ENCODE peak calls at places on chromosome 19, in eight cellular contexts. One of them, this sample, is unnamed.
A peak's percentile ranks its signal among the peaks of the same experiment; 100 is the strongest.

GRCh38 chr19:10036601-10037071 is 23.4 kb downstream of the RDH8 start:
- DNase-seq in brain microvascular endothelial cell: no peak
- DNase-seq in testis: no peak
- DNase-seq in HFFc6: no peak
- DNase-seq in GM12864: no peak
- DNase-seq in esophagus squamous epithelium: no peak
- DNase-seq in AG04450: no peak
- DNase-seq in AG04449: no peak
- DNase-seq in this sample: no peak

GRCh38 chr19:42216653-42217521 is 590 bp downstream of the DEDD2 start:
- DNase-seq in brain microvascular endothelial cell: peak; percentile 19
- DNase-seq in testis: peak; percentile 56
- DNase-seq in HFFc6: peak; percentile 20
- DNase-seq in GM12864: no peak
- DNase-seq in esophagus squamous epithelium: no peak
- DNase-seq in AG04450: no peak
- DNase-seq in AG04449: no peak
- DNase-seq in this sample: peak; percentile 48

GRCh38 chr19:8158411-8159074 is 9.2 kb upstream of the FBN3 start:
- DNase-seq in brain microvascular endothelial cell: peak; percentile 75
- DNase-seq in testis: peak; percentile 75
- DNase-seq in HFFc6: peak; percentile 61
- DNase-seq in GM12864: peak; percentile 70
- DNase-seq in esophagus squamous epithelium: no peak
- DNase-seq in AG04450: peak; percentile 58
- DNase-seq in AG04449: peak; percentile 24
- DNase-seq in this sample: peak; percentile 55

GRCh38 chr19:53034054-53034453 is 10.5 kb upstream of the ERVV-2 start:
- DNase-seq in brain microvascular endothelial cell: no peak
- DNase-seq in testis: no peak
- DNase-seq in HFFc6: no peak
- DNase-seq in GM12864: no peak
- DNase-seq in esophagus squamous epithelium: no peak
- DNase-seq in AG04450: no peak
- DNase-seq in AG04449: no peak
- DNase-seq in this sample: no peak

GRCh38 chr19:9060559-9061340 is 26.1 kb upstream of the OR1M1 start:
- DNase-seq in brain microvascular endothelial cell: no peak
- DNase-seq in testis: no peak
- DNase-seq in HFFc6: no peak
- DNase-seq in GM12864: no peak
- DNase-seq in esophagus squamous epithelium: no peak
- DNase-seq in AG04450: no peak
- DNase-seq in AG04449: no peak
- DNase-seq in this sample: no peak

GRCh38 chr19:35373492-35373891 is 2.6 kb downstream of the GPR42 start:
- DNase-seq in brain microvascular endothelial cell: no peak
- DNase-seq in testis: no peak
- DNase-seq in HFFc6: no peak
- DNase-seq in GM12864: no peak
- DNase-seq in esophagus squamous epithelium: no peak
- DNase-seq in AG04450: no peak
- DNase-seq in AG04449: no peak
- DNase-seq in this sample: no peak

GRCh38 chr19:17243340-17243853 is 2.3 kb downstream of the NR2F6 start:
- DNase-seq in brain microvascular endothelial cell: no peak
- DNase-seq in testis: no peak
- DNase-seq in HFFc6: no peak
- DNase-seq in GM12864: no peak
- DNase-seq in esophagus squamous epithelium: no peak
- DNase-seq in AG04450: no peak
- DNase-seq in AG04449: no peak
- DNase-seq in this sample: no peak

GRCh38 chr19:35153701-35154534 is 617 bp upstream of the FXYD5 start:
- DNase-seq in brain microvascular endothelial cell: no peak
- DNase-seq in testis: no peak
- DNase-seq in HFFc6: no peak
- DNase-seq in GM12864: no peak
- DNase-seq in esophagus squamous epithelium: no peak
- DNase-seq in AG04450: no peak
- DNase-seq in AG04449: no peak
- DNase-seq in this sample: peak; percentile 44

GRCh38 chr19:52190679-52191293 is 934 bp downstream of the PPP2R1A start:
- DNase-seq in brain microvascular endothelial cell: peak; percentile 10
- DNase-seq in testis: peak; percentile 44
- DNase-seq in HFFc6: peak; percentile 14
- DNase-seq in GM12864: no peak
- DNase-seq in esophagus squamous epithelium: no peak
- DNase-seq in AG04450: no peak
- DNase-seq in AG04449: no peak
- DNase-seq in this sample: no peak

GRCh38 chr19:58356236-58356970 is 3.1 kb upstream of the A1BG start:
- DNase-seq in brain microvascular endothelial cell: no peak
- DNase-seq in testis: no peak
- DNase-seq in HFFc6: no peak
- DNase-seq in GM12864: no peak
- DNase-seq in esophagus squamous epithelium: no peak
- DNase-seq in AG04450: no peak
- DNase-seq in AG04449: no peak
- DNase-seq in this sample: no peak

GRCh38 chr19:54154603-54155345 is 4.7 kb downstream of the LENG1 start:
- DNase-seq in brain microvascular endothelial cell: no peak
- DNase-seq in testis: no peak
- DNase-seq in HFFc6: peak; percentile 56
- DNase-seq in GM12864: no peak
- DNase-seq in esophagus squamous epithelium: no peak
- DNase-seq in AG04450: no peak
- DNase-seq in AG04449: no peak
- DNase-seq in this sample: no peak

GRCh38 chr19:31258211-31259052 is 90.8 kb downstream of the TSHZ3 start:
- DNase-seq in brain microvascular endothelial cell: no peak
- DNase-seq in testis: no peak
- DNase-seq in HFFc6: no peak
- DNase-seq in GM12864: no peak
- DNase-seq in esophagus squamous epithelium: no peak
- DNase-seq in AG04450: no peak
- DNase-seq in AG04449: no peak
- DNase-seq in this sample: no peak

GRCh38 chr19:33302175-33302973 is at the start of gene CEBPA:
- DNase-seq in brain microvascular endothelial cell: peak; percentile 35
- DNase-seq in testis: peak; percentile 81
- DNase-seq in HFFc6: peak; percentile 34
- DNase-seq in GM12864: no peak
- DNase-seq in esophagus squamous epithelium: no peak
- DNase-seq in AG04450: peak; percentile 11
- DNase-seq in AG04449: no peak
- DNase-seq in this sample: peak; percentile 91
- TF ChIP-seq CTCF in brain microvascular endothelial cell: peak; percentile 39
- TF ChIP-seq CTCF in testis: peak; percentile 30
- TF ChIP-seq CTCF in HFFc6: peak; percentile 71
- TF ChIP-seq CTCF in GM12864: peak; percentile 33
- TF ChIP-seq CTCF in esophagus squamous epithelium: peak; percentile 79
- TF ChIP-seq CTCF in AG04450: peak; percentile 39
- TF ChIP-seq CTCF in AG04449: peak; percentile 65
- TF ChIP-seq CTCF in this sample: peak; percentile 39

GRCh38 chr19:49118565-49119410 is at the start of gene C19orf73:
- DNase-seq in brain microvascular endothelial cell: peak; percentile 81
- DNase-seq in testis: peak; percentile 96
- DNase-seq in HFFc6: peak; percentile 92
- DNase-seq in GM12864: peak; percentile 76
- DNase-seq in esophagus squamous epithelium: peak; percentile 73
- DNase-seq in AG04450: peak; percentile 81
- DNase-seq in AG04449: peak; percentile 33
- DNase-seq in this sample: peak; percentile 96
- TF ChIP-seq CTCF in brain microvascular endothelial cell: no peak
- TF ChIP-seq CTCF in testis: peak; percentile 32
- TF ChIP-seq CTCF in HFFc6: peak; percentile 46
- TF ChIP-seq CTCF in GM12864: peak; percentile 17
- TF ChIP-seq CTCF in esophagus squamous epithelium: peak; percentile 44
- TF ChIP-seq CTCF in AG04450: peak; percentile 10
- TF ChIP-seq CTCF in AG04449: peak; percentile 6
- TF ChIP-seq CTCF in this sample: no peak

GRCh38 chr19:49864890-49865289 is 2.5 kb downstream of the PNKP start:
- DNase-seq in brain microvascular endothelial cell: no peak
- DNase-seq in testis: no peak
- DNase-seq in HFFc6: no peak
- DNase-seq in GM12864: no peak
- DNase-seq in esophagus squamous epithelium: no peak
- DNase-seq in AG04450: no peak
- DNase-seq in AG04449: no peak
- DNase-seq in this sample: no peak

GRCh38 chr19:49863935-49864320 is 3.4 kb downstream of the PNKP start:
- DNase-seq in brain microvascular endothelial cell: no peak
- DNase-seq in testis: no peak
- DNase-seq in HFFc6: no peak
- DNase-seq in GM12864: no peak
- DNase-seq in esophagus squamous epithelium: no peak
- DNase-seq in AG04450: no peak
- DNase-seq in AG04449: no peak
- DNase-seq in this sample: no peak

GRCh38 chr19:49869484-49870308 is 2.3 kb upstream of the PNKP start:
- DNase-seq in brain microvascular endothelial cell: peak; percentile 100
- DNase-seq in testis: peak; percentile 97
- DNase-seq in HFFc6: peak; percentile 100
- DNase-seq in GM12864: peak; percentile 99
- DNase-seq in esophagus squamous epithelium: peak; percentile 76
- DNase-seq in AG04450: peak; percentile 100
- DNase-seq in AG04449: peak; percentile 99
- DNase-seq in this sample: peak; percentile 96

GRCh38 chr19:49869009-49869483 is 1.7 kb upstream of the PNKP start:
- DNase-seq in brain microvascular endothelial cell: no peak
- DNase-seq in testis: no peak
- DNase-seq in HFFc6: no peak
- DNase-seq in GM12864: no peak
- DNase-seq in esophagus squamous epithelium: no peak
- DNase-seq in AG04450: no peak
- DNase-seq in AG04449: no peak
- DNase-seq in this sample: no peak

GRCh38 chr19:49866933-49867782 is at the start of gene PNKP:
- DNase-seq in brain microvascular endothelial cell: peak; percentile 78
- DNase-seq in testis: peak; percentile 96
- DNase-seq in HFFc6: peak; percentile 88
- DNase-seq in GM12864: peak; percentile 74
- DNase-seq in esophagus squamous epithelium: peak; percentile 84
- DNase-seq in AG04450: peak; percentile 67
- DNase-seq in AG04449: peak; percentile 42
- DNase-seq in this sample: peak; percentile 94
- TF ChIP-seq CTCF in brain microvascular endothelial cell: no peak
- TF ChIP-seq CTCF in testis: no peak
- TF ChIP-seq CTCF in HFFc6: peak; percentile 1
- TF ChIP-seq CTCF in GM12864: no peak
- TF ChIP-seq CTCF in esophagus squamous epithelium: no peak
- TF ChIP-seq CTCF in AG04450: no peak
- TF ChIP-seq CTCF in AG04449: no peak
- TF ChIP-seq CTCF in this sample: no peak

GRCh38 chr19:12610540-12611360 is at the start of the genes ZNF490 and ZNF791:
- DNase-seq in brain microvascular endothelial cell: peak; percentile 99
- DNase-seq in testis: peak; percentile 100
- DNase-seq in HFFc6: peak; percentile 99
- DNase-seq in GM12864: peak; percentile 94
- DNase-seq in esophagus squamous epithelium: peak; percentile 88
- DNase-seq in AG04450: peak; percentile 93
- DNase-seq in AG04449: peak; percentile 73
- DNase-seq in this sample: peak; percentile 99
- TF ChIP-seq CTCF in brain microvascular endothelial cell: peak; percentile 34
- TF ChIP-seq CTCF in testis: no peak
- TF ChIP-seq CTCF in HFFc6: peak; percentile 46
- TF ChIP-seq CTCF in GM12864: no peak
- TF ChIP-seq CTCF in esophagus squamous epithelium: no peak
- TF ChIP-seq CTCF in AG04450: peak; percentile 8
- TF ChIP-seq CTCF in AG04449: no peak
- TF ChIP-seq CTCF in this sample: peak; percentile 44

DNA sequence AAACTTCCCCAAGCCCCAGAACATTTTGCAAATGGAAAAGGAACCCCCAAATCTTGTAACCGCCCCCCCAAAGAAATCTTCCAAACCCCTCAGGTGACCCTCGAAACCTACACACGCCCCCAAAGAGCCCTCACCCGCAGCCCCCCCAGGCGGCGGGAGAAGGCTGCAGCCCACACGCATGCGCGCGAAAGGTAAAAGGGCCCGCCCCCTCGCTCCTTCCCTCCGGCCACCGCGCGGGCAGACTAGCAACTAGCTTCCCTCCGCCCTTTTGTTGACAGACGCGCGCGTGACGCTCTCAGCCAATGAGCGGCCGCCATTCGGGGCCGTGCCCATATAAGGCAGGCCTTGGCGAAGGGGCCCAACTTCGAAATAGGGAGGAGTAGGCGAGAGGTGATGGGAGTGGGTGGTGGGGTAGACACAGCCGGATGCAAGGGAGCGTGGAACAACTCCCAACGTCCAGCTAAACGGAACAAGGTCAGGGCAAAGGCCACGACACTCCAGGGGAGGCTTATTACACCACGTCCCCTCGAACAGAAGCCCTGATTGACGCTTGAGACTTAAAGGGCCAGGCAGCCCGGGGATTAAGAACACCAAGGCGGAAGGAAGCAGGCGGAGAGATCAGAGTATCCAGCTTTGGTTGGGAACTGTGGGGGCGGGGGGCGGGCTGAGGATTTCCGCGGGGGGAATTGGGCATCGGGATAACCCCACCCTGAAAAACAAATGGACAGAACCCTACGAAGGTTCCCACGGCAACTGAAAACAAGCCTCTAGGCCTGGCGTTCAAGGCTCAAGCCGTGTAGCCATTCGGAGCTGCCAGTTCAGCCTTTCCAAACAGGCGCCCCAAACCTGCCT is 13.3 kb downstream of the FBXO46 start:
- DNase-seq in brain microvascular endothelial cell: peak; percentile 97
- DNase-seq in testis: peak; percentile 99
- DNase-seq in HFFc6: peak; percentile 96
- DNase-seq in GM12864: peak; percentile 99
- DNase-seq in esophagus squamous epithelium: peak; percentile 97
- DNase-seq in AG04450: peak; percentile 97
- DNase-seq in AG04449: peak; percentile 88
- DNase-seq in this sample: peak; percentile 99
- TF ChIP-seq CTCF in brain microvascular endothelial cell: peak; percentile 45
- TF ChIP-seq CTCF in testis: peak; percentile 31
- TF ChIP-seq CTCF in HFFc6: peak; percentile 20
- TF ChIP-seq CTCF in GM12864: no peak
- TF ChIP-seq CTCF in esophagus squamous epithelium: peak; percentile 19
- TF ChIP-seq CTCF in AG04450: peak; percentile 16
- TF ChIP-seq CTCF in AG04449: peak; percentile 9
- TF ChIP-seq CTCF in this sample: peak; percentile 15

DNA sequence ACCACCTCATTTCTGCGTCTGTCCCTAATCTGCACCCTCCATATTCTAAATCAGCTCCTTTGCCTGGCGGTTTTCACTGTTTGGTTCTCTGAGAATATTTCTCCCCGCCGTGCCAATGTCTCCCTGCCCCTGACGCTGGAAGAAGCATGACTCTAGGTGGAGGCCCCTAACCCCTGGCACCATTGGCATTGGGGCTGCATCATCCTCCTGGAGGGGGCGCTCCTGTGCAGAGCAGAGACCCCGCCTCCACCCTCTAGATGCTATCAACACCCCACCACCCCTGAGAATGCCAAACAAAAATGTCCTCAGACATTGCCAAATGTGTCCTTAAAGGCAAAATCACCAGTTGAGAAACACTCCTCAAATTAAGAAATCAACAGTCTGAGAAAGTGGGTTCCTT is 6.5 kb downstream of the ZSCAN5B start:
- DNase-seq in brain microvascular endothelial cell: no peak
- DNase-seq in testis: no peak
- DNase-seq in HFFc6: no peak
- DNase-seq in GM12864: no peak
- DNase-seq in esophagus squamous epithelium: no peak
- DNase-seq in AG04450: no peak
- DNase-seq in AG04449: no peak
- DNase-seq in this sample: no peak
- TF ChIP-seq CTCF in brain microvascular endothelial cell: no peak
- TF ChIP-seq CTCF in testis: no peak
- TF ChIP-seq CTCF in HFFc6: no peak
- TF ChIP-seq CTCF in GM12864: no peak
- TF ChIP-seq CTCF in esophagus squamous epithelium: no peak
- TF ChIP-seq CTCF in AG04450: no peak
- TF ChIP-seq CTCF in AG04449: no peak
- TF ChIP-seq CTCF in this sample: no peak